ENCODE peak calls at places on chromosomes 5 and 9, in eight cellular contexts. One of them, this sample, is unnamed.

GRCh38 chr9:129875687-129876395 is 40.6 kb downstream of the USP20 start:
- DNase-seq in testis: no peak
- DNase-seq in stomach: no peak
- DNase-seq in CD8-positive, alpha-beta T cell: no peak
- DNase-seq in right atrium auricular region: no peak
- DNase-seq in heart right ventricle: no peak
- DNase-seq in keratinocyte: no peak
- DNase-seq in aorta: no peak
- DNase-seq in this sample: no peak

GRCh38 chr5:172886974-172887491 is 53.0 kb downstream of the ERGIC1 start:
- DNase-seq in heart right ventricle: peak; percentile 65
- DNase-seq in CD8-positive, alpha-beta T cell: no peak
- DNase-seq in stomach: peak; percentile 54
- DNase-seq in testis: peak; percentile 62
- DNase-seq in keratinocyte: no peak
- DNase-seq in right atrium auricular region: peak; percentile 86
- DNase-seq in aorta: peak; percentile 92
- DNase-seq in this sample: peak; percentile 69

GRCh38 chr9:75653750-75654149 is 236.7 kb upstream of the PCSK5 start:
- DNase-seq in CD8-positive, alpha-beta T cell: no peak
- DNase-seq in stomach: no peak
- DNase-seq in right atrium auricular region: no peak
- DNase-seq in testis: no peak
- DNase-seq in aorta: no peak
- DNase-seq in keratinocyte: no peak
- DNase-seq in heart right ventricle: no peak
- DNase-seq in this sample: no peak

GRCh38 chr5:125310749-125311148 is 564.3 kb upstream of the ZNF608 start:
- DNase-seq in aorta: no peak
- DNase-seq in CD8-positive, alpha-beta T cell: no peak
- DNase-seq in heart right ventricle: no peak
- DNase-seq in right atrium auricular region: no peak
- DNase-seq in testis: no peak
- DNase-seq in stomach: no peak
- DNase-seq in keratinocyte: peak; percentile 40
- DNase-seq in this sample: no peak

GRCh38 chr5:143562935-143563334 is 159.4 kb upstream of the NR3C1 start:
- DNase-seq in stomach: peak; percentile 39
- DNase-seq in aorta: peak; percentile 65
- DNase-seq in testis: no peak
- DNase-seq in CD8-positive, alpha-beta T cell: no peak
- DNase-seq in right atrium auricular region: peak; percentile 68
- DNase-seq in heart right ventricle: peak; percentile 57
- DNase-seq in keratinocyte: no peak
- DNase-seq in this sample: no peak

GRCh38 chr5:148176480-148176879 is 8.1 kb downstream of the SPINK14 start:
- DNase-seq in heart right ventricle: no peak
- DNase-seq in aorta: no peak
- DNase-seq in right atrium auricular region: no peak
- DNase-seq in CD8-positive, alpha-beta T cell: no peak
- DNase-seq in stomach: no peak
- DNase-seq in keratinocyte: no peak
- DNase-seq in testis: no peak
- DNase-seq in this sample: no peak

GRCh38 chr5:40490464-40491083 is 189.1 kb upstream of the PTGER4 start:
- DNase-seq in keratinocyte: no peak
- DNase-seq in aorta: no peak
- DNase-seq in right atrium auricular region: no peak
- DNase-seq in CD8-positive, alpha-beta T cell: no peak
- DNase-seq in stomach: no peak
- DNase-seq in heart right ventricle: no peak
- DNase-seq in testis: no peak
- DNase-seq in this sample: no peak

GRCh38 chr5:173575985-173576384 is 40.5 kb downstream of the BOD1 start:
- DNase-seq in CD8-positive, alpha-beta T cell: no peak
- DNase-seq in keratinocyte: no peak
- DNase-seq in testis: no peak
- DNase-seq in right atrium auricular region: no peak
- DNase-seq in stomach: no peak
- DNase-seq in aorta: no peak
- DNase-seq in heart right ventricle: no peak
- DNase-seq in this sample: no peak

GRCh38 chr5:18270635-18271338 is 636.5 kb downstream of the TAF11L14 start:
- DNase-seq in right atrium auricular region: no peak
- DNase-seq in heart right ventricle: no peak
- DNase-seq in CD8-positive, alpha-beta T cell: no peak
- DNase-seq in keratinocyte: no peak
- DNase-seq in testis: no peak
- DNase-seq in stomach: no peak
- DNase-seq in aorta: no peak
- DNase-seq in this sample: no peak

GRCh38 chr9:84851935-84852585 is 182.5 kb downstream of the NTRK2 start:
- DNase-seq in aorta: peak; percentile 70
- DNase-seq in keratinocyte: peak; percentile 89
- DNase-seq in CD8-positive, alpha-beta T cell: no peak
- DNase-seq in testis: no peak
- DNase-seq in stomach: peak; percentile 34
- DNase-seq in heart right ventricle: peak; percentile 66
- DNase-seq in right atrium auricular region: peak; percentile 65
- DNase-seq in this sample: no peak

GRCh38 chr5:96049398-96050272 is 88.0 kb upstream of the ELL2 start:
- DNase-seq in testis: no peak
- DNase-seq in CD8-positive, alpha-beta T cell: no peak
- DNase-seq in keratinocyte: no peak
- DNase-seq in stomach: no peak
- DNase-seq in heart right ventricle: no peak
- DNase-seq in aorta: no peak
- DNase-seq in right atrium auricular region: no peak
- DNase-seq in this sample: no peak

GRCh38 chr5:180213657-180214207 is 4.7 kb upstream of the RASGEF1C start:
- DNase-seq in stomach: no peak
- DNase-seq in CD8-positive, alpha-beta T cell: no peak
- DNase-seq in heart right ventricle: no peak
- DNase-seq in keratinocyte: no peak
- DNase-seq in right atrium auricular region: no peak
- DNase-seq in testis: no peak
- DNase-seq in aorta: no peak
- DNase-seq in this sample: no peak

GRCh38 chr5:180217797-180218196 is 8.8 kb upstream of the RASGEF1C start:
- DNase-seq in heart right ventricle: no peak
- DNase-seq in testis: no peak
- DNase-seq in stomach: no peak
- DNase-seq in CD8-positive, alpha-beta T cell: no peak
- DNase-seq in keratinocyte: no peak
- DNase-seq in aorta: no peak
- DNase-seq in right atrium auricular region: no peak
- DNase-seq in this sample: no peak

GRCh38 chr5:180214870-180215737 is 6.1 kb upstream of the RASGEF1C start:
- DNase-seq in stomach: no peak
- DNase-seq in testis: no peak
- DNase-seq in heart right ventricle: no peak
- DNase-seq in CD8-positive, alpha-beta T cell: no peak
- DNase-seq in aorta: no peak
- DNase-seq in right atrium auricular region: no peak
- DNase-seq in keratinocyte: no peak
- DNase-seq in this sample: no peak

GRCh38 chr5:180215738-180216630 is 7.0 kb upstream of the RASGEF1C start:
- DNase-seq in heart right ventricle: no peak
- DNase-seq in keratinocyte: no peak
- DNase-seq in stomach: no peak
- DNase-seq in testis: no peak
- DNase-seq in aorta: no peak
- DNase-seq in CD8-positive, alpha-beta T cell: no peak
- DNase-seq in right atrium auricular region: peak; percentile 23
- DNase-seq in this sample: no peak

DNA sequence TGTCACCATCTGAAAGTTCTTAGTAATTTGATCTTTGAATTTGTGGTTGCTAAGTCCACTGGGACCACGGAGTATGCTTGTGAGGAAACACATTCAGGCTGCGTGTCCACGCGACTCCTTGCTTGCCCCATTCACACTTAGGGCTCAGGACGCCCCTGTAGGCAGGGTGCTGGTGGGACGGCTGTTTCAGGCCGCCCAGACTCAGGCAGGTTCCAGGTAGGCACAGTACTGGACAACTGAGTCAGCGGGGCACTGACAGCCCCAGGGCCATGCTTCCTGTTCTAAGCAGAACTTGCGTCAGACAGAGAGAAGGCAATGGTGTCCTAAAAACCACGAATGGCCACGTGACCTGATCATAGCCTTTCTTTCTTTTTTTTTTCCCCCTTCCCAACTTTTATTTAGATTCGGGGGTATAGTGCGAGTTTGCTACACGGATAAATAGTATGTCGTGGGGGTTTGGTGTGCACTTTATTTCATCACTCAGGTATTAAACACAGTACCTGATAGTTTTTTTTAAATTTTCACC is 7.7 kb upstream of the RASGEF1C start:
- DNase-seq in right atrium auricular region: peak; percentile 5
- DNase-seq in CD8-positive, alpha-beta T cell: no peak
- DNase-seq in stomach: no peak
- DNase-seq in keratinocyte: no peak
- DNase-seq in testis: no peak
- DNase-seq in aorta: no peak
- DNase-seq in heart right ventricle: no peak
- DNase-seq in this sample: no peak
- H3K9me3 ChIP-seq in right atrium auricular region: no peaks in the 10 kb centered on the region
- H3K9me3 ChIP-seq in CD8-positive, alpha-beta T cell: peaks cover 6% of the 10 kb centered on the region
- H3K9me3 ChIP-seq in stomach: peaks cover 71% of the 10 kb centered on the region
- H3K9me3 ChIP-seq in keratinocyte: peaks cover 6% of the 10 kb centered on the region
- H3K9me3 ChIP-seq in testis: no peaks in the 10 kb centered on the region
- H3K9me3 ChIP-seq in aorta: peaks cover 17% of the 10 kb centered on the region
- H3K9me3 ChIP-seq in heart right ventricle: peaks cover 4% of the 10 kb centered on the region
- H3K9me3 ChIP-seq in this sample: no peaks in the 10 kb centered on the region

GRCh38 chr5:4017076-4017803 is 421.6 kb downstream of the IRX1 start:
- DNase-seq in right atrium auricular region: no peak
- DNase-seq in heart right ventricle: no peak
- DNase-seq in testis: no peak
- DNase-seq in CD8-positive, alpha-beta T cell: no peak
- DNase-seq in aorta: no peak
- DNase-seq in stomach: no peak
- DNase-seq in keratinocyte: no peak
- DNase-seq in this sample: no peak

GRCh38 chr5:4011943-4012342 is 416.3 kb downstream of the IRX1 start:
- DNase-seq in keratinocyte: no peak
- DNase-seq in testis: no peak
- DNase-seq in aorta: no peak
- DNase-seq in heart right ventricle: no peak
- DNase-seq in CD8-positive, alpha-beta T cell: no peak
- DNase-seq in right atrium auricular region: no peak
- DNase-seq in stomach: no peak
- DNase-seq in this sample: no peak

GRCh38 chr5:4018007-4018406 is 422.4 kb downstream of the IRX1 start:
- DNase-seq in aorta: no peak
- DNase-seq in keratinocyte: no peak
- DNase-seq in CD8-positive, alpha-beta T cell: no peak
- DNase-seq in heart right ventricle: no peak
- DNase-seq in right atrium auricular region: no peak
- DNase-seq in stomach: no peak
- DNase-seq in testis: no peak
- DNase-seq in this sample: no peak

GRCh38 chr5:4018968-4019766 is 423.5 kb downstream of the IRX1 start:
- DNase-seq in aorta: no peak
- DNase-seq in stomach: no peak
- DNase-seq in testis: no peak
- DNase-seq in heart right ventricle: no peak
- DNase-seq in keratinocyte: peak; percentile 55
- DNase-seq in right atrium auricular region: no peak
- DNase-seq in CD8-positive, alpha-beta T cell: no peak
- DNase-seq in this sample: no peak

GRCh38 chr5:4015709-4016108 is 420.1 kb downstream of the IRX1 start:
- DNase-seq in heart right ventricle: no peak
- DNase-seq in testis: no peak
- DNase-seq in stomach: no peak
- DNase-seq in aorta: no peak
- DNase-seq in keratinocyte: no peak
- DNase-seq in CD8-positive, alpha-beta T cell: no peak
- DNase-seq in right atrium auricular region: no peak
- DNase-seq in this sample: no peak
- H3K4me3 ChIP-seq in heart right ventricle: no peak overlapping the region
- H3K4me3 ChIP-seq in testis: no peak overlapping the region
- H3K4me3 ChIP-seq in stomach: no peak overlapping the region
- H3K4me3 ChIP-seq in aorta: no peak overlapping the region
- H3K4me3 ChIP-seq in keratinocyte: no peak overlapping the region
- H3K4me3 ChIP-seq in CD8-positive, alpha-beta T cell: no peak overlapping the region
- H3K4me3 ChIP-seq in right atrium auricular region: no peak overlapping the region
- H3K4me3 ChIP-seq in this sample: no peak overlapping the region

DNA sequence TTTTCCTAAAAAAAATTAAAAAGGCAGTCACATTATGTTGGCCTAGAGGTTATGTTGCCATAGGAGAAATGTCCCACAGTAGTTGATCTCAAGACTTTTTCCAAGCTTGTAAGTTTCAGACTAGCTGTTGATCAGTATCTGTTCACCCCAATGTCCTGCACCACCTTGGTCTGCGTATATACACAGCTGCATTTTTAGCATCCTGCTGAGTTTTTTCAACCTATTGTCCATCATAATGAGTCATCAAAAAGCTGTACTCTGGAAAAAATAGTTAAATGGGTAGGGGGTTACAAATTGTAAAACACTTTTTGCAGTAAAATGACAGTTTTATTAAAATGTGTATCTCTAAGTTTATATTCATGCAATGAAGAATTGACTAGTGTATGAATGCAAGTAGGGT is 53.2 kb upstream of the TMEM171 start:
- DNase-seq in right atrium auricular region: no peak
- DNase-seq in CD8-positive, alpha-beta T cell: no peak
- DNase-seq in stomach: no peak
- DNase-seq in aorta: no peak
- DNase-seq in testis: no peak
- DNase-seq in keratinocyte: no peak
- DNase-seq in heart right ventricle: no peak
- DNase-seq in this sample: no peak
- H3K36me3 ChIP-seq in right atrium auricular region: peaks cover 23% of the 10 kb centered on the region
- H3K36me3 ChIP-seq in CD8-positive, alpha-beta T cell: no peaks in the 10 kb centered on the region
- H3K36me3 ChIP-seq in stomach: peaks cover 56% of the 10 kb centered on the region
- H3K36me3 ChIP-seq in aorta: peaks cover 1% of the 10 kb centered on the region
- H3K36me3 ChIP-seq in testis: no peaks in the 10 kb centered on the region
- H3K36me3 ChIP-seq in keratinocyte: no peaks in the 10 kb centered on the region
- H3K36me3 ChIP-seq in heart right ventricle: no peaks in the 10 kb centered on the region
- H3K36me3 ChIP-seq in this sample: no peaks in the 10 kb centered on the region

GRCh38 chr9:95953986-95954385 is 78.5 kb downstream of the ERCC6L2 start:
- DNase-seq in right atrium auricular region: no peak
- DNase-seq in stomach: no peak
- DNase-seq in aorta: no peak
- DNase-seq in keratinocyte: no peak
- DNase-seq in CD8-positive, alpha-beta T cell: no peak
- DNase-seq in testis: no peak
- DNase-seq in heart right ventricle: no peak
- DNase-seq in this sample: no peak

GRCh38 chr9:95947118-95947517 is 71.6 kb downstream of the ERCC6L2 start:
- DNase-seq in keratinocyte: no peak
- DNase-seq in CD8-positive, alpha-beta T cell: no peak
- DNase-seq in heart right ventricle: no peak
- DNase-seq in right atrium auricular region: no peak
- DNase-seq in testis: no peak
- DNase-seq in aorta: no peak
- DNase-seq in stomach: no peak
- DNase-seq in this sample: no peak

GRCh38 chr9:95954940-95955339 is 79.4 kb downstream of the ERCC6L2 start:
- DNase-seq in keratinocyte: no peak
- DNase-seq in CD8-positive, alpha-beta T cell: no peak
- DNase-seq in aorta: no peak
- DNase-seq in right atrium auricular region: no peak
- DNase-seq in stomach: no peak
- DNase-seq in testis: no peak
- DNase-seq in heart right ventricle: no peak
- DNase-seq in this sample: no peak

GRCh38 chr9:95952471-95952870 is 77.0 kb downstream of the ERCC6L2 start:
- DNase-seq in heart right ventricle: no peak
- DNase-seq in stomach: no peak
- DNase-seq in testis: peak; percentile 41
- DNase-seq in aorta: no peak
- DNase-seq in CD8-positive, alpha-beta T cell: peak; percentile 8
- DNase-seq in right atrium auricular region: no peak
- DNase-seq in keratinocyte: no peak
- DNase-seq in this sample: no peak
- H3K9me3 ChIP-seq in heart right ventricle: no peaks in the 10 kb centered on the region
- H3K9me3 ChIP-seq in stomach: peaks cover 14% of the 10 kb centered on the region
- H3K9me3 ChIP-seq in testis: no peaks in the 10 kb centered on the region
- H3K9me3 ChIP-seq in aorta: peaks cover 2% of the 10 kb centered on the region
- H3K9me3 ChIP-seq in CD8-positive, alpha-beta T cell: no peaks in the 10 kb centered on the region
- H3K9me3 ChIP-seq in right atrium auricular region: no peaks in the 10 kb centered on the region
- H3K9me3 ChIP-seq in keratinocyte: no peaks in the 10 kb centered on the region
- H3K9me3 ChIP-seq in this sample: peaks cover 8% of the 10 kb centered on the region

This sample was measured in Caco-2.